ENCODE peak calls at places on chromosomes 1 and 21, in nine cellular contexts. H is heart right ventricle, F is esophagus muscularis mucosa, L is spleen, Z is mesendoderm, K is testis, I is prostate gland, U is cardiac muscle cell, S is SJSA1. M is an unnamed sample. For H3K36me3 and H3K27me3, the result is how much of the 10 kb centered on the place peaks cover.

GRCh38 chr1:170619167-170620030 is 44.5 kb upstream of the PRRX1 start:
- DNase-seq in H (no peak), F (no peak), L (no peak), Z (no peak), K (peak), I (no peak), U (no peak), S (no peak), M (no peak)

GRCh38 chr1:20551945-20552727 is at the start of gene FAM43B:
- DNase-seq in H (peak), F (no peak), L (no peak), Z (peak), K (peak), I (no peak), U (peak), S (no peak), M (peak)

GRCh38 chr1:245436407-245436806 is 281.6 kb downstream of the KIF26B start:
- DNase-seq in H (no peak), F (no peak), L (no peak), Z (no peak), K (no peak), I (no peak), U (no peak), S (no peak), M (no peak)

GRCh38 chr21:46168659-46169386 is 13.4 kb upstream of the FTCD start:
- DNase-seq in H (no peak), F (no peak), L (no peak), Z (no peak), K (peak), I (no peak), U (no peak), S (no peak), M (no peak)

GRCh38 chr1:109624215-109625010 is 4.8 kb downstream of the AMPD2 start:
- DNase-seq in H (no peak), F (peak), L (no peak), Z (no peak), K (no peak), I (no peak), U (no peak), S (no peak), M (peak)

GRCh38 chr1:185388815-185389214 is 71.8 kb upstream of the IVNS1ABP start:
- DNase-seq in H (no peak), F (no peak), L (no peak), Z (no peak), K (no peak), I (no peak), U (no peak), S (no peak), M (no peak)

GRCh38 chr1:228374711-228375577 is 31.7 kb downstream of the TRIM11 start:
- DNase-seq in H (peak), F (no peak), L (peak), Z (no peak), K (peak), I (peak), U (no peak), S (no peak), M (peak)

GRCh38 chr1:204408602-204409001 is 3.0 kb downstream of the PPP1R15B start:
- DNase-seq in H (no peak), F (no peak), L (no peak), Z (no peak), K (no peak), I (no peak), U (no peak), S (no peak), M (no peak)

GRCh38 chr1:161987303-161987702 is 36.4 kb downstream of the OLFML2B start:
- DNase-seq in H (no peak), F (no peak), L (no peak), Z (no peak), K (no peak), I (no peak), U (no peak), S (peak), M (no peak)

GRCh38 chr1:241485554-241485992 is 34.0 kb downstream of the FH start:
- DNase-seq in H (no peak), F (no peak), L (no peak), Z (peak), K (no peak), I (no peak), U (no peak), S (peak), M (peak)

GRCh38 chr21:44761747-44762208 is 39.8 kb downstream of the UBE2G2 start:
- DNase-seq in H (no peak), F (no peak), L (peak), Z (no peak), K (no peak), I (no peak), U (no peak), S (no peak), M (peak)

DNA sequence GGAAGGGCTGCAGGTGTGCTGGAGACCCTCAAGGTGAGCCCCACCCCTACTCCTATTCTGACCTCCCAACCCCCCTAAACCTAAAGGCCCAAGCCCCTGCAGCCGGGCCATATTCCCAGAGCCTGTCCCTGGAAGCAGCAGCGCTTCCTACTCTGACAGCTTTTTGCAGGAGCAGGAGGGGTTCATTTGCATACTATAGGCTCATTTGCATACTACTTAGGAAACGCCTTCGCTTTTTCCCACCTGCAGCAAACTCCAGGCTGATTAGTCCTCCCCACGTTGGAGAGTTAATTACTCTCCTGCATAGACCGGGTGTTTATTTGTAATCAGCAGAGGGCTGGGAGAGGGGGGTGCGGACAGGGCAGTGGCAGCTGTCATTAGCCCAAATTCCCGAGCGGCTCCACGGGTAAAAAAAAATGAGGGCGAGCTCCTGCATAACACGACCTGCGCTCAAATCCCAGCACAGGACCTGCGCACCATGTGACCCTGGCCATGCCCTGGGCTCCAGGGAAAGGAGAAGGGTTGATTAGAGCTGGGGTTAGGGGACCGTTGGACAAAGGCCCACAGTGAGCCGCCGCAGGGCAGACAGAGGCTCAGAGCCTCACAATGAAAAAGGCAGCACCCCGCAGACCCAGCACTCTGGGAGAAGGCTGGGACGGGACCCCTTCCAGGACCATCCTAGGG is 10.1 kb upstream of the C1QA start:
- DNase-seq in H (no peak), F (no peak), L (no peak), Z (peak), K (no peak), I (no peak), U (no peak), S (no peak), M (peak)
- H3K4me3 ChIP-seq in H (no peak), F (no peak), L (no peak), Z (no peak), K (no peak), I (no peak), U (no peak), S (no peak), M (no peak)

DNA sequence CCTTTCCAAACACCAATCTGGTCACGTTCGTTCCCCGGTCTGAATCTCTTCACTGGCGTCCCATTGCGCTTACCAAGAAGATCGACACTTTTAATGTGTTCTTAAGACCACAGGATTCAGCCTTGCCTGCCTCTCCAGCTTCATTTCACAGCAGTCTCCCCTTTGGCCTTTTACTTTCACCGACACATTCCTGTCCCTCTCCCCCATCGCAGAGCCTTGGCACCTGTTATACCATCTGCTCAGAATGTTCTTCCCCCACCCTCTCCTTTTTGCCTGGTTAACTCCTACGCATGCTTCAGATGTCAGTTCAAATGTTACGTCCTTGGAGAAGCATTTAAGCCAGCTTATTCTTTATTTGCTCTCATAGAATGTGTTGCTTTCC is 107.5 kb upstream of the POU3F1 start:
- DNase-seq in H (no peak), F (no peak), L (no peak), Z (no peak), K (no peak), I (no peak), U (no peak), S (no peak), M (no peak)
- H3K36me3 ChIP-seq in H (under half), F (under half), L (under half), Z (under half), K (under half), I (under half), U (under half), S (under half), M (under half)

DNA sequence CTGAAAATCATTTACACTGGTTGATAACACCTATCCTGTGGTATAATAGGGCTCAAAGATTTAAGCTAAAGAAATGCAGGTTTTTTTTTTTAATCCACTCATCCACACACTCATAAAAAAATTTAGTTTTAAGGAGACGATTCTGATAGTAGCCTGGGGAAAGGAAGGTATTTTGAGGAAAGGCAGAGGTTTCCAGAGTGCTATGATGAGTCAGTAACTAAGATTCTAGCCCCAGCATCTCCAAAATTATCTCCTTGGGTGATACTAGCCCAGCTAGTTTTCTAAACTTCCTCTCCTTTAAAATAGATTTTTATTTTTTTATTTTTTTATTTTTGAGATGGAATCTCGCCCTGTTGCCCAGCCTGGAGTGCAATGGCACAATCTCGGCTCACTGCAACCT is 20.7 kb downstream of the ASAP3 start:
- DNase-seq in H (no peak), F (no peak), L (no peak), Z (no peak), K (no peak), I (no peak), U (no peak), S (no peak), M (no peak)
- H3K27me3 ChIP-seq in H (under half), F (under half), L (under half), Z (under half), K (under half), I (under half), U (under half), S (under half), M (under half)

DNA sequence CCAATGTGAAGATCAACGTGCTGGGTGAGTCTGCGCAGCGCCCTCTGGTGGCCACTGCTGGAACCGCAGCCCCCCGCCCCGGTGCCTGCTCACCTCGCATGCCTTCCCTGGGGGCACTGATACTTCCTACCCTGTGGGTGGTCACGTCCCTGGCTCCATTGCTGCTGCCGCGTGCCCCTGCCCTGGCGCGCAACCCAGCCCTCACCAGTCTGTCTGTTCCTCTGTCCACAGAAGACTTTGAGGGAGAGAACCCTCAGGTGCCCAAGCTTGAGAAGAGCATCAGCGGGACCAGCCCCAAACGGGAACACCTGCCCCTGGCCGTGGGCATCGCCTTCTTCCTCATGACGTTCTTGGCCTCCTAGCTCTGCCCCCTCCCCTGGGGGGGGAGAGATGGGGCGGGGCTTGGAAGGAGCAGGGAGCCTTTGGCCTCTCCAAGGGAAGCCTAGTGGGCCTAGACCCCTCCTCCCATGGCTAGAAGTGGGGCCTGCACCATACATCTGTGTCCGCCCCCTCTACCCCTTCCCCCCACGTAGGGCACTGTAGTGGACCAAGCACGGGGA is 7.6 kb downstream of the EFNA3 start:
- DNase-seq in H (peak), F (no peak), L (peak), Z (peak), K (peak), I (peak), U (peak), S (peak), M (peak)
- H3K4me3 ChIP-seq in H (peak), F (peak), L (peak), Z (no peak), K (no peak), I (no peak), U (peak), S (no peak), M (peak)

GRCh38 chr21:34815831-34816700 is 147.3 kb downstream of the CLIC6 start:
- DNase-seq in H (no peak), F (no peak), L (no peak), Z (no peak), K (no peak), I (no peak), U (no peak), S (no peak), M (no peak)

GRCh38 chr21:34819357-34819999 is 150.7 kb downstream of the CLIC6 start:
- DNase-seq in H (no peak), F (no peak), L (no peak), Z (peak), K (no peak), I (no peak), U (no peak), S (no peak), M (no peak)

GRCh38 chr21:34818663-34819158 is 149.9 kb downstream of the CLIC6 start:
- DNase-seq in H (no peak), F (no peak), L (no peak), Z (no peak), K (no peak), I (peak), U (no peak), S (no peak), M (no peak)

GRCh38 chr21:34820051-34820450 is 151.3 kb downstream of the CLIC6 start:
- DNase-seq in H (no peak), F (no peak), L (no peak), Z (peak), K (no peak), I (no peak), U (no peak), S (no peak), M (peak)

DNA sequence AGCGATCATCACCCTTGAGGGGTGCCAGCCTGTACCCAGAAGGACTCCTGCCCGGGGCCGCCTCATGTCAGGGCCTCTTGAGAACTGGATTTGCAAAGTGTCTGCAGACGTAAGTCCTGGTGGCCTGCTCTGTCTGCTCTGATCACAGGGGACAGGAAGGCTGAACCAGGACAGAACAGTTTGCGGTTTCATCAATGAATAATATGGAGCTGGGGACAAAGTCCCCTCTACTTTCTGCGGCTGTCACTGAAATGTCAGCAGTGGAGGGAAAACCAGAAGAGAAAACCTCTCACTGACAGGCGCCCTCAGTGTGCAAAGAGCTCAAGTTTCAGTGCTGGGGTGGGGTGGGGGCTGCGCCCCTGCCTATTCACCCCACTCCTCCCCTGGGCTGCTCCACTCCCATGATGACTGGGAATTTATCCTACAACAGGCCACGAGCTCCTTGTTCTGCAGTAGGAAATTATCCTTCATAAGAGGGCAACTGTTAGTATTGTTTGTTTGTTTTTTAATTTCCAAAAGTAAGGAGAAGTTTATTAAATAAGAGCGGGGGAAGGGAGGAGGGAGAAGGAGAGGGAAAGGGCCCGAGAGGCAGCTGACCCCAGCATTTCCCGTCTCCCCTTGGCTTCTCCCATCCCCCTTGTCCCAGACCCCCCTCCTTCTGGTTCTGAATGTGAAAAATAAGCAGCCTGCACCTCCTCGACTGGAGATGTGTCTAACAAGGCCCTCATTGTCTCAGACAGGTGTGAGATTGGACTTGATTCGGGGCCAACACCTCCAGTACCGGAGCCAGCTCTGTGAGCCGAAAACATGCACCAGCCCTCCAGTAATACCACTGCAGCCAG is 149.2 kb downstream of the CLIC6 start:
- DNase-seq in H (no peak), F (no peak), L (no peak), Z (no peak), K (no peak), I (no peak), U (no peak), S (no peak), M (no peak)
- H3K36me3 ChIP-seq in H (under half), F (under half), L (under half), Z (under half), K (under half), I (under half), U (under half), S (half or more), M (under half)

M was measured in H7.